ENCODE peak calls at places on chromosome 6, in eight cellular contexts. V is activated naive CD4-positive, alpha-beta T cell treated with anti-CD3 and anti-CD28 coated beads for 36 hours; C is astrocyte of the cerebellum; E is AG09309; W is Calu3; Y is progenitor cell of endocrine pancreas; T is activated CD8-positive, alpha-beta T cell treated with anti-CD3 and anti-CD28 coated beads, Interleukin-2, amount 10 ng/mL, durations not matched to agents 7 days and 5 days; M is GM06990. I is an unnamed sample.

GRCh38 chr6:13952101-13952500 is 27.3 kb downstream of the RNF182 start:
- DNase-seq in C (no peak), T (no peak), Y (no peak), W (no peak), E (no peak), M (no peak), V (no peak), I (no peak)

GRCh38 chr6:39137235-39137634 is 22.2 kb upstream of the SAYSD1 start:
- DNase-seq in V (peak), Y (peak), M (no peak), T (peak), W (peak), C (peak), E (no peak), I (peak)

GRCh38 chr6:113560908-113561307 is 296.2 kb upstream of the MARCKS start:
- DNase-seq in C (peak), T (no peak), W (no peak), Y (no peak), V (no peak), E (peak), M (no peak), I (peak)

GRCh38 chr6:36815962-36816735 is 23.1 kb downstream of the CPNE5 start:
- DNase-seq in C (no peak), T (no peak), V (no peak), E (no peak), Y (no peak), M (no peak), W (no peak), I (no peak)

GRCh38 chr6:46734867-46735719 is at the start of gene PLA2G7:
- DNase-seq in C (no peak), M (no peak), V (no peak), E (no peak), T (no peak), Y (peak), W (peak), I (peak)

GRCh38 chr6:91304506-91304905 is 717.6 kb upstream of the MAP3K7 start:
- DNase-seq in M (no peak), E (no peak), C (no peak), V (no peak), Y (no peak), T (no peak), W (no peak), I (no peak)

GRCh38 chr6:2103644-2104523 is 141.5 kb downstream of the GMDS start:
- DNase-seq in W (no peak), C (peak), E (peak), T (no peak), V (no peak), Y (no peak), M (no peak), I (peak)

GRCh38 chr6:81476881-81477280 is 275.6 kb downstream of the TENT5A start:
- DNase-seq in W (no peak), V (no peak), E (peak), Y (no peak), M (no peak), C (no peak), T (no peak), I (no peak)

GRCh38 chr6:138290563-138290962 is 72.3 kb upstream of the PBOV1 start:
- DNase-seq in E (no peak), T (no peak), W (no peak), M (no peak), C (no peak), V (no peak), Y (no peak), I (no peak)